ENCODE peak calls at places on chromosomes 6 and 20, in seven cellular contexts. One of them, this sample, is unnamed.

GRCh38 chr6:136625293-136625692 is 75.1 kb upstream of the MAP7 start:
- DNase-seq in nephron progenitor cell: no peak
- DNase-seq in left lung: no peak
- DNase-seq in HCT116: no peak
- DNase-seq in OCI-LY7: no peak
- DNase-seq in fibroblast of mammary gland: no peak
- DNase-seq in hepatocyte: no peak
- DNase-seq in this sample: no peak

GRCh38 chr6:132446842-132447241 is 45.6 kb upstream of the MOXD1 start:
- DNase-seq in nephron progenitor cell: no peak
- DNase-seq in left lung: no peak
- DNase-seq in HCT116: no peak
- DNase-seq in OCI-LY7: no peak
- DNase-seq in fibroblast of mammary gland: no peak
- DNase-seq in hepatocyte: no peak
- DNase-seq in this sample: no peak

GRCh38 chr20:853406-853996 is 20.0 kb downstream of the FAM110A start:
- DNase-seq in nephron progenitor cell: no peak
- DNase-seq in left lung: no peak
- DNase-seq in HCT116: no peak
- DNase-seq in OCI-LY7: no peak
- DNase-seq in fibroblast of mammary gland: no peak
- DNase-seq in hepatocyte: no peak
- DNase-seq in this sample: no peak

GRCh38 chr6:137102851-137103492 is 58.2 kb upstream of the IL20RA start:
- DNase-seq in nephron progenitor cell: no peak
- DNase-seq in left lung: no peak
- DNase-seq in HCT116: no peak
- DNase-seq in OCI-LY7: peak; percentile 96
- DNase-seq in fibroblast of mammary gland: no peak
- DNase-seq in hepatocyte: no peak
- DNase-seq in this sample: peak; percentile 51

GRCh38 chr20:17562804-17563305 is 7.0 kb upstream of the DSTN start:
- DNase-seq in nephron progenitor cell: no peak
- DNase-seq in left lung: peak; percentile 63
- DNase-seq in HCT116: no peak
- DNase-seq in OCI-LY7: no peak
- DNase-seq in fibroblast of mammary gland: peak; percentile 72
- DNase-seq in hepatocyte: no peak
- DNase-seq in this sample: no peak

GRCh38 chr6:135114355-135115145 is 59.9 kb upstream of the HBS1L start:
- DNase-seq in nephron progenitor cell: no peak
- DNase-seq in left lung: no peak
- DNase-seq in HCT116: no peak
- DNase-seq in OCI-LY7: no peak
- DNase-seq in fibroblast of mammary gland: no peak
- DNase-seq in hepatocyte: no peak
- DNase-seq in this sample: no peak

GRCh38 chr20:59933849-59934585 is 580 bp upstream of the SYCP2 start:
- DNase-seq in nephron progenitor cell: peak; percentile 87
- DNase-seq in left lung: peak; percentile 74
- DNase-seq in HCT116: peak; percentile 15
- DNase-seq in OCI-LY7: no peak
- DNase-seq in fibroblast of mammary gland: peak; percentile 49
- DNase-seq in hepatocyte: peak; percentile 86
- DNase-seq in this sample: peak; percentile 89

GRCh38 chr6:27139753-27140522 is 107.6 kb upstream of the PRSS16 start:
- DNase-seq in nephron progenitor cell: peak; percentile 22
- DNase-seq in left lung: no peak
- DNase-seq in HCT116: no peak
- DNase-seq in OCI-LY7: peak; percentile 80
- DNase-seq in fibroblast of mammary gland: no peak
- DNase-seq in hepatocyte: peak; percentile 39
- DNase-seq in this sample: no peak

GRCh38 chr6:106547961-106548453 is 81.3 kb downstream of the RTN4IP1 start:
- DNase-seq in nephron progenitor cell: no peak
- DNase-seq in left lung: no peak
- DNase-seq in HCT116: no peak
- DNase-seq in OCI-LY7: no peak
- DNase-seq in fibroblast of mammary gland: peak; percentile 88
- DNase-seq in hepatocyte: peak; percentile 61
- DNase-seq in this sample: no peak

GRCh38 chr20:4135385-4136077 is 120.2 kb upstream of the RNF24 start:
- DNase-seq in nephron progenitor cell: no peak
- DNase-seq in left lung: no peak
- DNase-seq in HCT116: peak; percentile 96
- DNase-seq in OCI-LY7: no peak
- DNase-seq in fibroblast of mammary gland: peak; percentile 99
- DNase-seq in hepatocyte: peak; percentile 91
- DNase-seq in this sample: no peak

GRCh38 chr6:7129784-7130569 is 22.2 kb downstream of the RREB1 start:
- DNase-seq in nephron progenitor cell: no peak
- DNase-seq in left lung: peak; percentile 72
- DNase-seq in HCT116: no peak
- DNase-seq in OCI-LY7: no peak
- DNase-seq in fibroblast of mammary gland: peak; percentile 89
- DNase-seq in hepatocyte: no peak
- DNase-seq in this sample: no peak

GRCh38 chr6:139882234-139882633 is 507.8 kb upstream of the CITED2 start:
- DNase-seq in nephron progenitor cell: peak; percentile 14
- DNase-seq in left lung: no peak
- DNase-seq in HCT116: no peak
- DNase-seq in OCI-LY7: no peak
- DNase-seq in fibroblast of mammary gland: peak; percentile 31
- DNase-seq in hepatocyte: no peak
- DNase-seq in this sample: no peak

GRCh38 chr20:44745560-44746366 is at the start of gene KCNK15:
- DNase-seq in nephron progenitor cell: peak; percentile 62
- DNase-seq in left lung: no peak
- DNase-seq in HCT116: no peak
- DNase-seq in OCI-LY7: no peak
- DNase-seq in fibroblast of mammary gland: no peak
- DNase-seq in hepatocyte: peak; percentile 60
- DNase-seq in this sample: peak; percentile 64

GRCh38 chr6:161393292-161393691 is 119.4 kb upstream of the AGPAT4 start:
- DNase-seq in nephron progenitor cell: no peak
- DNase-seq in left lung: no peak
- DNase-seq in HCT116: no peak
- DNase-seq in OCI-LY7: no peak
- DNase-seq in fibroblast of mammary gland: no peak
- DNase-seq in hepatocyte: no peak
- DNase-seq in this sample: no peak

GRCh38 chr6:138222901-138223546 is 4.7 kb upstream of the PBOV1 start:
- DNase-seq in nephron progenitor cell: no peak
- DNase-seq in left lung: no peak
- DNase-seq in HCT116: no peak
- DNase-seq in OCI-LY7: no peak
- DNase-seq in fibroblast of mammary gland: no peak
- DNase-seq in hepatocyte: no peak
- DNase-seq in this sample: no peak

GRCh38 chr6:6516643-6517042 is 71.9 kb upstream of the LY86 start:
- DNase-seq in nephron progenitor cell: no peak
- DNase-seq in left lung: no peak
- DNase-seq in HCT116: no peak
- DNase-seq in OCI-LY7: no peak
- DNase-seq in fibroblast of mammary gland: peak; percentile 1
- DNase-seq in hepatocyte: no peak
- DNase-seq in this sample: no peak

GRCh38 chr6:14910692-14911547 is 334.9 kb upstream of the JARID2 start:
- DNase-seq in nephron progenitor cell: no peak
- DNase-seq in left lung: peak; percentile 74
- DNase-seq in HCT116: no peak
- DNase-seq in OCI-LY7: peak; percentile 85
- DNase-seq in fibroblast of mammary gland: peak; percentile 27
- DNase-seq in hepatocyte: no peak
- DNase-seq in this sample: peak; percentile 62

GRCh38 chr20:62551408-62552323 is 75.9 kb upstream of the GATA5 start:
- DNase-seq in nephron progenitor cell: peak; percentile 65
- DNase-seq in left lung: no peak
- DNase-seq in HCT116: no peak
- DNase-seq in OCI-LY7: no peak
- DNase-seq in fibroblast of mammary gland: no peak
- DNase-seq in hepatocyte: no peak
- DNase-seq in this sample: no peak

GRCh38 chr6:118709859-118710350 is 58.5 kb upstream of the CEP85L start:
- DNase-seq in nephron progenitor cell: no peak
- DNase-seq in left lung: no peak
- DNase-seq in HCT116: no peak
- DNase-seq in OCI-LY7: peak; percentile 96
- DNase-seq in fibroblast of mammary gland: peak; percentile 81
- DNase-seq in hepatocyte: no peak
- DNase-seq in this sample: peak; percentile 63

GRCh38 chr6:161439093-161439492 is 165.2 kb upstream of the AGPAT4 start:
- DNase-seq in nephron progenitor cell: no peak
- DNase-seq in left lung: no peak
- DNase-seq in HCT116: peak; percentile 40
- DNase-seq in OCI-LY7: no peak
- DNase-seq in fibroblast of mammary gland: peak; percentile 98
- DNase-seq in hepatocyte: no peak
- DNase-seq in this sample: no peak

GRCh38 chr6:164928366-164929154 is 380.8 kb downstream of the C6orf118 start:
- DNase-seq in nephron progenitor cell: no peak
- DNase-seq in left lung: no peak
- DNase-seq in HCT116: no peak
- DNase-seq in OCI-LY7: no peak
- DNase-seq in fibroblast of mammary gland: no peak
- DNase-seq in hepatocyte: no peak
- DNase-seq in this sample: no peak

GRCh38 chr20:9966966-9967365 is 67.8 kb upstream of the ANKEF1 start:
- DNase-seq in nephron progenitor cell: no peak
- DNase-seq in left lung: no peak
- DNase-seq in HCT116: no peak
- DNase-seq in OCI-LY7: no peak
- DNase-seq in fibroblast of mammary gland: peak; percentile 26
- DNase-seq in hepatocyte: no peak
- DNase-seq in this sample: no peak

GRCh38 chr20:137668-138131 is 4.7 kb upstream of the DEFB126 start:
- DNase-seq in nephron progenitor cell: no peak
- DNase-seq in left lung: no peak
- DNase-seq in HCT116: peak; percentile 15
- DNase-seq in OCI-LY7: peak; percentile 51
- DNase-seq in fibroblast of mammary gland: peak; percentile 6
- DNase-seq in hepatocyte: no peak
- DNase-seq in this sample: no peak

GRCh38 chr6:3697609-3698008 is 53.9 kb downstream of the PXDC1 start:
- DNase-seq in nephron progenitor cell: no peak
- DNase-seq in left lung: no peak
- DNase-seq in HCT116: no peak
- DNase-seq in OCI-LY7: no peak
- DNase-seq in fibroblast of mammary gland: peak; percentile 95
- DNase-seq in hepatocyte: peak; percentile 26
- DNase-seq in this sample: no peak

GRCh38 chr6:36069573-36069972 is 42.0 kb downstream of the MAPK14 start:
- DNase-seq in nephron progenitor cell: no peak
- DNase-seq in left lung: no peak
- DNase-seq in HCT116: no peak
- DNase-seq in OCI-LY7: no peak
- DNase-seq in fibroblast of mammary gland: no peak
- DNase-seq in hepatocyte: no peak
- DNase-seq in this sample: no peak

GRCh38 chr6:158026901-158027589 is 45.4 kb downstream of the SYNJ2 start:
- DNase-seq in nephron progenitor cell: no peak
- DNase-seq in left lung: no peak
- DNase-seq in HCT116: no peak
- DNase-seq in OCI-LY7: no peak
- DNase-seq in fibroblast of mammary gland: no peak
- DNase-seq in hepatocyte: peak; percentile 6
- DNase-seq in this sample: peak; percentile 48

DNA sequence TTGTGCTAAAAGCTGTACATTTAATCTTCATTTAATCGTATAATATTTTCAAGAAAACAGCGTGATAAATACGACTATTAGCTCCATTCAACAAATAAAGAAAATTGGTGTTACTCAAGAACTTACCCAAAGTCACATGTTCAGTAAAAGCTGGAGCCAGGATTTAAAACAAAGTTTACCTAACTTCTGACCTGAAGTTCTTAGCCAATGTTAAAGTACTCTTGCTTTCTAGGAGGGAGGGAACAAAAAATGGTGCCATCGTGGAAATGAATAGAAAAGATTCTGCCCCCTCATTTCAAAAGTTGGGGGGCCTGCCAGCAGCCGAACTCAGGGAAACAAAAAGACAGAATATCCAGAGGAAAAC is 395.8 kb downstream of the CD109 start:
- DNase-seq in nephron progenitor cell: no peak
- DNase-seq in left lung: no peak
- DNase-seq in HCT116: no peak
- DNase-seq in OCI-LY7: no peak
- DNase-seq in fibroblast of mammary gland: no peak
- DNase-seq in hepatocyte: no peak
- DNase-seq in this sample: no peak
- TF ChIP-seq CTCF in nephron progenitor cell: no peak
- TF ChIP-seq CTCF in left lung: no peak
- TF ChIP-seq CTCF in HCT116: no peak
- TF ChIP-seq CTCF in OCI-LY7: no peak
- TF ChIP-seq CTCF in fibroblast of mammary gland: no peak
- TF ChIP-seq CTCF in hepatocyte: no peak
- TF ChIP-seq CTCF in this sample: no peak

GRCh38 chr6:43006251-43006650 is 7.5 kb downstream of the MEA1 start:
- DNase-seq in nephron progenitor cell: no peak
- DNase-seq in left lung: no peak
- DNase-seq in HCT116: no peak
- DNase-seq in OCI-LY7: no peak
- DNase-seq in fibroblast of mammary gland: no peak
- DNase-seq in hepatocyte: no peak
- DNase-seq in this sample: no peak
- TF ChIP-seq CTCF in nephron progenitor cell: no peak
- TF ChIP-seq CTCF in left lung: no peak
- TF ChIP-seq CTCF in HCT116: no peak
- TF ChIP-seq CTCF in OCI-LY7: no peak
- TF ChIP-seq CTCF in fibroblast of mammary gland: no peak
- TF ChIP-seq CTCF in hepatocyte: no peak
- TF ChIP-seq CTCF in this sample: no peak

DNA sequence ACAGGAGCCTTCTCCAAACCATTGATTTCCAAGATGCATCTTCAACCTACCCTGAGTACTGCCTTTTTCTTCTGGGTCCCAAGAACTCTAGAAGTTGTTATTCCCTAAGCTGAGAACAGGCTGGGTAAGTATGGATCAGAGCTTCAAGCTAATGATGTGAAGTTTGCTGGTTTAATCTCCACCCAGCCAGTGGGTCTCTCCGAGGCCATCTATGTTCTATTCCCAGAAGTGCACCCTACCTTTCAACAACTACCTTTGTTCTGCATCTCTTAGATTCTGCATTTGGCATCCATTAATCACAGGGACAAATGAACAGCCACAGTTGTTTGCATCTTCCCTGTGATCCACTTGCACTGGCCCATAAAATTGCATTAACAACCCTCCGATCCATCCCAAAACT is 246.2 kb downstream of the HIVEP2 start:
- DNase-seq in nephron progenitor cell: no peak
- DNase-seq in left lung: no peak
- DNase-seq in HCT116: peak; percentile 10
- DNase-seq in OCI-LY7: peak; percentile 15
- DNase-seq in fibroblast of mammary gland: no peak
- DNase-seq in hepatocyte: no peak
- DNase-seq in this sample: no peak
- TF ChIP-seq CTCF in nephron progenitor cell: no peak
- TF ChIP-seq CTCF in left lung: no peak
- TF ChIP-seq CTCF in HCT116: peak; percentile 45
- TF ChIP-seq CTCF in OCI-LY7: peak; percentile 35
- TF ChIP-seq CTCF in fibroblast of mammary gland: peak; percentile 16
- TF ChIP-seq CTCF in hepatocyte: peak; percentile 8
- TF ChIP-seq CTCF in this sample: no peak

GRCh38 chr6:82032444-82032843 is 215.1 kb downstream of the IBTK start:
- DNase-seq in nephron progenitor cell: no peak
- DNase-seq in left lung: no peak
- DNase-seq in HCT116: no peak
- DNase-seq in OCI-LY7: no peak
- DNase-seq in fibroblast of mammary gland: no peak
- DNase-seq in hepatocyte: no peak
- DNase-seq in this sample: no peak
- TF ChIP-seq CTCF in nephron progenitor cell: no peak
- TF ChIP-seq CTCF in left lung: no peak
- TF ChIP-seq CTCF in HCT116: no peak
- TF ChIP-seq CTCF in OCI-LY7: no peak
- TF ChIP-seq CTCF in fibroblast of mammary gland: no peak
- TF ChIP-seq CTCF in hepatocyte: no peak
- TF ChIP-seq CTCF in this sample: no peak

This sample was measured in GM13976.